ENCODE peak calls at places on chromosomes 2 and 18, in nine cellular contexts. L, D, Q, X, A, O, J, N and M are unnamed samples. For H3K4me1, the result is how much of the 10 kb centered on the place peaks cover.

GRCh38 chr2:100056478-100056877 is 85.9 kb downstream of the AFF3 start:
- DNase-seq in D (no peak), J (no peak), X (no peak), Q (no peak), N (no peak), A (no peak), L (no peak), O (no peak), M (no peak)

GRCh38 chr2:174555998-174556397 is 41.6 kb downstream of the WIPF1 start:
- DNase-seq in J (no peak), X (no peak), Q (no peak), L (no peak), N (no peak), A (no peak), D (no peak), O (no peak), M (no peak)

GRCh38 chr2:197994751-197995150 is 190.4 kb downstream of the PLCL1 start:
- DNase-seq in X (no peak), A (no peak), N (no peak), J (no peak), D (no peak), L (no peak), Q (no peak), O (no peak), M (no peak)

GRCh38 chr2:170425291-170425751 is 247.4 kb downstream of the MYO3B start:
- DNase-seq in A (no peak), J (peak), O (no peak), D (no peak), L (no peak), N (no peak), X (no peak), Q (no peak), M (no peak)

GRCh38 chr2:205139822-205140612 is 542.3 kb upstream of the NRP2 start:
- DNase-seq in Q (peak), D (no peak), X (no peak), A (peak), L (no peak), N (peak), O (no peak), J (peak), M (no peak)

GRCh38 chr2:39301352-39301751 is 57.6 kb upstream of the CDKL4 start:
- DNase-seq in X (no peak), L (no peak), O (no peak), N (no peak), J (no peak), Q (no peak), A (no peak), D (no peak), M (no peak)

GRCh38 chr2:71605173-71605641 is 151.8 kb downstream of the DYSF start:
- DNase-seq in L (no peak), N (peak), A (no peak), D (no peak), Q (peak), J (no peak), X (no peak), O (no peak), M (no peak)

GRCh38 chr2:40353236-40353635 is 98.7 kb downstream of the SLC8A1 start:
- DNase-seq in J (no peak), Q (peak), A (no peak), O (no peak), L (no peak), X (no peak), D (no peak), N (no peak), M (no peak)

GRCh38 chr2:72148975-72149555 is 1.4 kb upstream of the CYP26B1 start:
- DNase-seq in N (peak), A (no peak), L (no peak), J (no peak), X (peak), D (no peak), O (peak), Q (peak), M (no peak)

GRCh38 chr2:42492691-42493467 is 903 bp downstream of the KCNG3 start:
- DNase-seq in O (peak), A (no peak), D (peak), L (no peak), X (peak), J (no peak), Q (no peak), N (no peak), M (no peak)

GRCh38 chr2:138059967-138060635 is 95.8 kb downstream of the HNMT start:
- DNase-seq in O (peak), N (peak), D (no peak), Q (peak), J (peak), A (no peak), X (peak), L (no peak), M (peak)

GRCh38 chr2:127149384-127149783 is 42.4 kb upstream of the BIN1 start:
- DNase-seq in X (no peak), J (peak), A (no peak), Q (no peak), O (no peak), N (peak), L (no peak), D (no peak), M (no peak)

GRCh38 chr2:203623104-203623503 is 83.3 kb upstream of the CD28 start:
- DNase-seq in J (peak), A (no peak), D (no peak), L (no peak), O (no peak), X (no peak), Q (no peak), N (no peak), M (no peak)

GRCh38 chr2:166361351-166362153 is 14.2 kb downstream of the SCN9A start:
- DNase-seq in O (no peak), N (peak), D (no peak), L (no peak), A (no peak), J (peak), Q (no peak), X (no peak), M (no peak)

GRCh38 chr18:24342347-24342746 is 55.3 kb downstream of the OSBPL1A start:
- DNase-seq in X (no peak), L (no peak), J (no peak), Q (no peak), A (no peak), O (no peak), D (no peak), N (no peak), M (no peak)

GRCh38 chr2:36399050-36399449 is 43.5 kb downstream of the CRIM1 start:
- DNase-seq in N (no peak), O (no peak), A (no peak), D (no peak), L (no peak), J (peak), X (no peak), Q (no peak), M (no peak)
- H3K4me1 ChIP-seq in N (half or more), O (under half), A (under half), D (under half), L (under half), J (under half), X (under half), Q (under half), M (half or more)

DNA sequence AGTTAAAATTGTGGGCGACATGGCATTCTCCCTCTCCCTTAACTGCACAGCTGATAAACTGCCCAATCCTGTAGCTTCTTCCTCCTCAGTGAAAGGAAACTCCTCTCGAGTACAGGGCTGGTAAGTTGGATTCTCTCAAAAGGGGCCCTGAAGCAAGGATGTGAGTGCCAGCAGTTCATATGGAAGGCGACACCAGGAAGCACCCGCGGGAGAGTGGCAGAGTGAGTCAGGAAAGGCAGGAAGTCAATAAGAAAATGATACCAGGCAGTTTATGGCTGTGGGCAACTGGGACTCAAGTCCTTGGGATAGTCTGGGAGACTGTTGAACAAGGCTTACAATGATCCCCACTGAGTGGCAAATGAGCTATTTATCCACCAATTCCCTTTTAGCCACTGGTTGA is 34.8 kb downstream of the ABHD3 start:
- DNase-seq in J (peak), L (no peak), Q (no peak), D (no peak), A (no peak), O (no peak), N (peak), X (no peak), M (no peak)
- H3K4me1 ChIP-seq in J (under half), L (under half), Q (under half), D (under half), A (under half), O (under half), N (under half), X (under half), M (under half)

GRCh38 chr2:510839-511238 is 166.4 kb downstream of the TMEM18 start:
- DNase-seq in D (no peak), X (no peak), J (no peak), N (no peak), A (no peak), Q (no peak), L (no peak), O (no peak), M (no peak)

GRCh38 chr2:506866-507265 is 170.3 kb downstream of the TMEM18 start:
- DNase-seq in L (no peak), X (no peak), N (no peak), D (no peak), A (no peak), Q (no peak), J (no peak), O (no peak), M (no peak)

GRCh38 chr2:508121-508520 is 169.1 kb downstream of the TMEM18 start:
- DNase-seq in N (no peak), X (no peak), Q (no peak), O (no peak), L (no peak), D (no peak), A (no peak), J (no peak), M (no peak)

GRCh38 chr2:505931-506330 is 171.3 kb downstream of the TMEM18 start:
- DNase-seq in N (no peak), L (no peak), D (no peak), Q (no peak), X (no peak), O (no peak), A (no peak), J (no peak), M (no peak)

DNA sequence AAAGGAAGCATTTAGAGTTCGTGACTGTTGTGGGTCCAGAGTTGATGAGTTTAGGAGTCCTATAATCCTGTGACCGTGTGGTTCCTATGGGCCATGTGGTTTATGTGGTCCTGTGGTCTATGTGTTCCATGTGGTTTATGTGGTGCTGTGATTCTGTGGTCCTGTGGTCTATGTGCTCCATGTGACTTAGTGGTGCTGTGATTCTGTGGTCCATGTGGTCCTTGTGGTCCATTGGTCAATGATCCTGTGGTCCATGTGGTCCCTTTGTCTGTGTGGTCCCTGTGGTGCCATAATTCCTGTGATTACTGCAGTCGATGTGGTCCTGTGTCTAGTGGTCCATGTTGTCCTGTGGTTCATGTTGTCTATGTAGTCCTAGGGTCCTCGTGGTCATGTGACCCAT is 167.3 kb downstream of the TMEM18 start:
- DNase-seq in D (no peak), O (no peak), Q (no peak), L (no peak), X (no peak), J (no peak), A (no peak), N (no peak), M (no peak)
- H3K4me1 ChIP-seq in D (under half), O (under half), Q (under half), L (under half), X (under half), J (under half), A (under half), N (under half), M (under half)

DNA sequence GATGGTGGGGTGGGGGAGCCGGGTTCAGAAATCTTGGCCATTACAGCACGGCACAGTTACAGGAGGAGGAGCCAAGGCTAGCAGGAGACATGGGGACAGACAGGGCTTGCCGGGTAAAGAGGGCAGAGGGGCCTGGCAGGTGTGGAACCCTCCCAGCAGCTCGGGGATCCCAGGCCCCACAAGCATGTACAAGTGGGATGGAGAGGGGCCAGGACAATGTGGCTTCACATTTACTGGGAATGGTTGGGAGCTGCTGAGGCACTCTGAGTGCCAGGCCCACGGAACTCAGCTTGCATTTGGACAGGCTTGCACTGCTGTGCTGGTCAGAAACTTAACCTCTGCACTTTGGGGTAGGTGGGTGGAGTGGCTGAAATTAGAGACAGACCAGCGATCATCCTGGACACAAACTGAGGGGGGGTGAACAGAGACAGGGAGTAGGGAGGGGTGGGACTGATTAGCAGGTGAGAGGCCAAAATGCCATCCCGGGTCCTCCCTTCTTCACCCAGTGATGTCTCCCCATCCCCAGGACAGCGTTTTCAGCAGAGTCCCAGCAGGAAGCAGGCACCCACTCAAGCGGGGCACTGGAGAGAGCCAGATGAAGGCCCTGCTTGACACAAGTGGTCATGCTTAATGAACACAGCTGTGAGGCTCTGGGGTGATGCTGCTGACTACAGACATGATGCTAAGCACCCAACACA is 9.6 kb downstream of the PER2 start:
- DNase-seq in Q (no peak), X (no peak), N (no peak), D (no peak), O (no peak), L (no peak), J (no peak), A (no peak), M (no peak)
- H3K4me1 ChIP-seq in Q (under half), X (under half), N (under half), D (under half), O (under half), L (under half), J (under half), A (under half), M (under half)